ENCODE peak calls at places on chromosomes 1 and 21, in eight cellular contexts. W, J, A, U, H, I, D and V are unnamed samples. For H3K4me1 and H3K36me3, the result is how much of the 10 kb centered on the place peaks cover.

GRCh38 chr1:212186427-212187207 is 98.6 kb upstream of the PPP2R5A start:
- DNase-seq in H (no peak), A (no peak), W (no peak), D (no peak), U (no peak), I (no peak), J (no peak), V (no peak)

GRCh38 chr1:171438441-171438840 is 46.9 kb upstream of the PRRC2C start:
- DNase-seq in W (no peak), H (peak), I (peak), A (no peak), J (no peak), D (peak), U (no peak), V (peak)

GRCh38 chr1:200207711-200208126 is 180.2 kb downstream of the NR5A2 start:
- DNase-seq in W (no peak), J (no peak), H (no peak), U (no peak), D (peak), I (no peak), A (no peak), V (no peak)

GRCh38 chr1:227561303-227561702 is 2.1 kb upstream of the ZNF678 start:
- DNase-seq in J (peak), I (no peak), A (no peak), W (no peak), D (no peak), H (no peak), U (no peak), V (no peak)

GRCh38 chr1:211697356-211697755 is 21.9 kb upstream of the NEK2 start:
- DNase-seq in W (no peak), D (no peak), J (no peak), U (no peak), H (no peak), I (no peak), A (peak), V (no peak)

GRCh38 chr1:112870887-112871646 is 84.9 kb downstream of the SLC16A1 start:
- DNase-seq in A (no peak), I (no peak), W (no peak), H (no peak), D (no peak), U (no peak), J (no peak), V (no peak)

GRCh38 chr1:77541162-77541545 is 141.3 kb downstream of the ZZZ3 start:
- DNase-seq in D (no peak), U (no peak), A (no peak), H (no peak), J (no peak), W (no peak), I (no peak), V (no peak)

GRCh38 chr1:116076831-116077230 is 34.4 kb upstream of the MAB21L3 start:
- DNase-seq in J (no peak), U (no peak), D (no peak), I (no peak), W (no peak), A (no peak), H (peak), V (no peak)

GRCh38 chr1:93623875-93624274 is 57.8 kb downstream of the BCAR3 start:
- DNase-seq in J (no peak), D (peak), I (no peak), A (no peak), W (no peak), H (peak), U (no peak), V (no peak)

GRCh38 chr1:61604684-61605083 is 120.3 kb downstream of the TM2D1 start:
- DNase-seq in W (no peak), D (no peak), I (no peak), H (no peak), J (no peak), A (no peak), U (no peak), V (no peak)

GRCh38 chr1:9260086-9260766 is 25.7 kb downstream of the H6PD start:
- DNase-seq in H (no peak), A (no peak), J (no peak), D (no peak), U (no peak), I (no peak), W (no peak), V (no peak)
- H3K4me1 ChIP-seq in H (under half), A (under half), J (under half), D (under half), U (under half), I (under half), W (under half), V (under half)

DNA sequence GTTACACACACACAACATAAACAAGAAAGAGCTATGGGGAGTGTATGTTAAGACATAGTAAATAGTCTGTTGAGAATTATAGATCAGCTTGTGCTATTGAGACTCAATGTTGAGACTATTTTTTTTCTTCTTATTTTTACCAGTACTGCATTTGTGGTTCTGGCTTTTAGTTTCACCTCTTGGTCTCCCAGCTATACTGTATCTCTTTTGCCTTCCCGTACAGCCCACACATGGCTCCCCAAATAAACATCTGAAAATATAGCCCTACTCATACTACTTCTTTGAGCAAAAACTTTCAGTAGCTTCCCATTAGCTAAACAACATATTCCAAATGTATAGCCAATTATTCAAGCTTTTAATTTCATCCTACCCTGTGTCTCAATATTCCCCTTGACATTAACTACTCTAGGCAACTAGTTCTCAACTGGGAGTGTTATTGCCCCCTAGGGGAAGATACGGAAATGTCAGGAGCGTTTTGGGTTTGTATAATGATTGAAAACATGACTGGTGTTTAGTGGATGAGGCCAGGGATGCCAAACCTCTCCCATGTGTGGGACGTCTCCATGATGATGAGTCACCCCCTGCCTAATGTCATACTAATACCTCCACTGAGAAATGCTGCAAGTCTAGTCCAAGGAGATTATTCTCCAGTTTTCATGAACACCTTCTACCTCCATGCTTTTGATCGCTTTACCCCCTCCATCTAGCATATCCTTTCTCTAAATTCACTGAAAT is 6.8 kb downstream of the RPE65 start:
- DNase-seq in W (no peak), U (peak), D (peak), J (no peak), I (peak), A (no peak), H (peak), V (no peak)
- TF ChIP-seq CTCF in W (peak), U (peak), D (peak), J (no peak), I (peak), A (peak), H (peak), V (peak)

GRCh38 chr1:65020774-65021173 is 54.4 kb upstream of the JAK1 start:
- DNase-seq in I (no peak), A (no peak), U (no peak), D (peak), J (no peak), H (no peak), W (no peak), V (no peak)
- H3K36me3 ChIP-seq in I (under half), A (under half), U (under half), D (under half), J (under half), H (under half), W (under half), V (under half)

DNA sequence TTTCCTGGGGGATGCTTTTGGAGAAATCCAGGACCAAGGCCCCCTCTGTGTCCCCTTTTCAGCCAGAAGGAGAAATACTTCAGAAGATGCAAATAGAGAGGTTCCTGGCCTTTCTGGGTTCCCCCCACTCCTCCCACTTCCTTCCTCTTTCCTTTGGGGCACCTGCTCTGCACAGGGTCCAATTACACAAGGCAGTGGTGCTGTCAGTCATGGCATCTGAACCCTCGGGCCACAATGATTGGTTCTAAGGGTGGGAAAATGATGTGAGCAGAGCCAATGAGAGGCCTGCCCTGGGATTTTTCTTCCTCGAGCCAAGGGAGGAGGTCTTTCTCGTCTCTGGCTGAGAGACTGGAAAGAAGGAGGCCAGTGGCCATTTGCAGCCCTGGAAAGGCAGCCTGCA is 282.2 kb downstream of the NPHP4 start:
- DNase-seq in H (no peak), U (no peak), J (no peak), W (no peak), I (no peak), A (no peak), D (no peak), V (no peak)
- H3K4me1 ChIP-seq in H (under half), U (under half), J (under half), W (under half), I (under half), A (under half), D (under half), V (under half)

DNA sequence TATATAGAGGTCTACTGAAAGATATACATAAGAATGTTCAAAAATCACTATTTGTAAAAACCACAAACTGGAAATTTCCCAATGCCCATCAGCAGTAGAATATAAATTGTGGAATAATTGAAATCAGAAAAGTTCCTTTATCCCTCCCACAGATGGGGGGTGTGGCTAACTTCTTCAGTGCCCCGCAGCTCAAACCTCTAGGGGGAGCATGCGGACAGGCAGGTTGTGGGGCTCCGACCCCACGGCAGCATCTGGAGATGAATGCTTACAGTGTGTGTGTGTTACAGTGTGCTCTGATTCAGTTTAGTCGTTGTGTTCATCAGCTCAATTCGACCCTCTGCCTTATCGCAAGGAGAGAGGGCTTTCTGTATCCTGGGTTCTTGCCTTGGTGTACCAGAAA is 262.1 kb upstream of the LRRC7 start:
- DNase-seq in W (no peak), H (peak), A (no peak), I (no peak), D (no peak), J (no peak), U (no peak), V (no peak)
- TF ChIP-seq CTCF in W (no peak), H (no peak), A (no peak), I (no peak), D (no peak), J (no peak), U (no peak), V (no peak)

GRCh38 chr1:195574511-195574910 is 1033.7 kb downstream of the KCNT2 start:
- DNase-seq in I (no peak), A (no peak), J (no peak), W (no peak), D (no peak), U (no peak), H (no peak), V (no peak)

GRCh38 chr1:195580988-195581387 is 1027.3 kb downstream of the KCNT2 start:
- DNase-seq in H (no peak), J (no peak), I (no peak), W (no peak), U (no peak), A (no peak), D (peak), V (no peak)

GRCh38 chr1:195577748-195578147 is 1030.5 kb downstream of the KCNT2 start:
- DNase-seq in H (no peak), D (no peak), U (no peak), I (no peak), A (no peak), W (no peak), J (no peak), V (no peak)
- H3K36me3 ChIP-seq in H (under half), D (under half), U (under half), I (under half), A (under half), W (under half), J (under half), V (under half)

GRCh38 chr1:10724052-10724494 is 72.4 kb downstream of the CASZ1 start:
- DNase-seq in U (peak), A (no peak), J (no peak), W (no peak), D (peak), I (no peak), H (peak), V (no peak)
- H3K4me1 ChIP-seq in U (under half), A (under half), J (under half), W (under half), D (under half), I (under half), H (under half), V (under half)

DNA sequence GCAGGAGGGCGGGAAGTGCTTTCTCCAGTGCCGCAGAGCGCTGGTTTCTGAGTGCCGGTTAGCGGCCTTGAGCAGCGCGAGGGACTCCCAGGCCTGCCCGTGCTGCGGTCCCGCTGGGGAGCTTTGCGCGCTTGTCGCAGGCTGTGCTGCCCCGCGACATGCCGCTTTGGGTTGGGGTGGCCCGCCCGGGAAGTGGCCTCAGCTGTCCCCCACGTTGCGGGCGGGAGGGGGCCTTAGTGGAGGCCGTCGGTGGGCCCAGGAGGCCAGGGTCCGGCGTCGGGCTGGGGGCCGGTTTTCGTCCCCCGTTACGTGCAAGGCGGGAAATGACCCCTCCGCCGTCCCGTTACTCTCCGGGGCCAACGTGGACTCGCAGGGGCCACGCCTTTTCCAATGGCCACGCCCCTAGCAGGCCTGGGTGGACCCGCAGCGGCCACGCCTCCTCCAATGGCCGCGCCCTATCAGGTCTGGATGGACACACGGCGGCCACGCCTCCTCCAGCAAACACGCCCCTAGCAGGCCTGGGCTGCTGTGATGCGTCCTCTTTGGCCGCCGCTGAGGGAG is 977 bp upstream of the C1orf174 start:
- DNase-seq in H (peak), A (peak), U (peak), J (peak), I (peak), D (peak), W (peak), V (peak)
- TF ChIP-seq CTCF in H (no peak), A (no peak), U (no peak), J (no peak), I (no peak), D (no peak), W (no peak), V (no peak)

GRCh38 chr1:6239213-6239752 is 3.5 kb upstream of the ICMT start:
- DNase-seq in H (no peak), D (no peak), I (no peak), A (no peak), J (no peak), W (no peak), U (no peak), V (no peak)

GRCh38 chr1:6235302-6235680 is 473 bp downstream of the ICMT start:
- DNase-seq in D (no peak), I (no peak), J (peak), W (no peak), U (peak), H (no peak), A (no peak), V (no peak)

GRCh38 chr1:6234502-6235295 is 1.1 kb downstream of the ICMT start:
- DNase-seq in I (no peak), H (no peak), W (no peak), U (no peak), A (no peak), J (no peak), D (peak), V (no peak)

GRCh38 chr1:6237093-6237492 is 1.3 kb upstream of the ICMT start:
- DNase-seq in A (no peak), U (no peak), J (no peak), I (no peak), W (no peak), H (no peak), D (no peak), V (no peak)

GRCh38 chr1:6233376-6233775 is 2.4 kb downstream of the ICMT start:
- DNase-seq in W (no peak), H (no peak), D (no peak), A (no peak), U (no peak), I (no peak), J (no peak), V (no peak)
- H3K36me3 ChIP-seq in W (under half), H (under half), D (under half), A (half or more), U (under half), I (under half), J (under half), V (under half)

GRCh38 chr21:43925609-43926008 is 60.6 kb downstream of the AGPAT3 start:
- DNase-seq in H (peak), U (no peak), I (no peak), W (no peak), J (no peak), A (no peak), D (no peak), V (no peak)
- H3K4me1 ChIP-seq in H (under half), U (under half), I (under half), W (half or more), J (under half), A (half or more), D (under half), V (under half)